ENCODE peak calls at places on chromosomes 12 and 14, in six cellular contexts. One of them, this sample, is unnamed.

GRCh38 chr12:77343291-77343690 is 277.9 kb upstream of the E2F7 start:
- DNase-seq in stomach: no peak
- DNase-seq in IMR-90: peak; percentile 46
- DNase-seq in mesenchymal stem cell: no peak
- DNase-seq in psoas muscle: no peak
- DNase-seq in CD8-positive, alpha-beta T cell: no peak
- DNase-seq in this sample: peak; percentile 74

GRCh38 chr12:65525501-65526141 is 247.1 kb downstream of the MSRB3 start:
- DNase-seq in CD8-positive, alpha-beta T cell: no peak
- DNase-seq in mesenchymal stem cell: peak; percentile 74
- DNase-seq in stomach: no peak
- DNase-seq in psoas muscle: no peak
- DNase-seq in IMR-90: peak; percentile 85
- DNase-seq in this sample: peak; percentile 68

GRCh38 chr12:21643758-21644157 is 13.9 kb downstream of the LDHB start:
- DNase-seq in IMR-90: no peak
- DNase-seq in stomach: no peak
- DNase-seq in CD8-positive, alpha-beta T cell: no peak
- DNase-seq in mesenchymal stem cell: no peak
- DNase-seq in psoas muscle: no peak
- DNase-seq in this sample: no peak

GRCh38 chr12:123099556-123100192 is 51.2 kb downstream of the PITPNM2 start:
- DNase-seq in CD8-positive, alpha-beta T cell: no peak
- DNase-seq in psoas muscle: no peak
- DNase-seq in mesenchymal stem cell: no peak
- DNase-seq in stomach: no peak
- DNase-seq in IMR-90: no peak
- DNase-seq in this sample: no peak

GRCh38 chr12:38956337-38956736 is 50.9 kb upstream of the CPNE8 start:
- DNase-seq in IMR-90: no peak
- DNase-seq in mesenchymal stem cell: no peak
- DNase-seq in psoas muscle: no peak
- DNase-seq in CD8-positive, alpha-beta T cell: no peak
- DNase-seq in stomach: no peak
- DNase-seq in this sample: no peak

GRCh38 chr12:89880695-89881350 is 172.2 kb upstream of the ATP2B1 start:
- DNase-seq in psoas muscle: no peak
- DNase-seq in mesenchymal stem cell: no peak
- DNase-seq in stomach: no peak
- DNase-seq in IMR-90: no peak
- DNase-seq in CD8-positive, alpha-beta T cell: peak; percentile 21
- DNase-seq in this sample: no peak

GRCh38 chr14:57812000-57812399 is 53.9 kb downstream of the SLC35F4 start:
- DNase-seq in stomach: no peak
- DNase-seq in mesenchymal stem cell: no peak
- DNase-seq in CD8-positive, alpha-beta T cell: no peak
- DNase-seq in IMR-90: no peak
- DNase-seq in psoas muscle: no peak
- DNase-seq in this sample: no peak

GRCh38 chr12:100473716-100474150 is at the start of gene NR1H4:
- DNase-seq in psoas muscle: no peak
- DNase-seq in CD8-positive, alpha-beta T cell: no peak
- DNase-seq in IMR-90: peak; percentile 73
- DNase-seq in mesenchymal stem cell: no peak
- DNase-seq in stomach: no peak
- DNase-seq in this sample: peak; percentile 75

GRCh38 chr12:63967358-63967757 is 122.9 kb downstream of the SRGAP1 start:
- DNase-seq in psoas muscle: no peak
- DNase-seq in stomach: no peak
- DNase-seq in CD8-positive, alpha-beta T cell: no peak
- DNase-seq in IMR-90: peak; percentile 72
- DNase-seq in mesenchymal stem cell: no peak
- DNase-seq in this sample: no peak

GRCh38 chr14:51807355-51807754 is 53.1 kb upstream of the GNG2 start:
- DNase-seq in stomach: no peak
- DNase-seq in mesenchymal stem cell: peak; percentile 63
- DNase-seq in CD8-positive, alpha-beta T cell: no peak
- DNase-seq in psoas muscle: no peak
- DNase-seq in IMR-90: peak; percentile 56
- DNase-seq in this sample: no peak

GRCh38 chr12:54139030-54139429 is 49.8 kb downstream of the SMUG1 start:
- DNase-seq in IMR-90: no peak
- DNase-seq in CD8-positive, alpha-beta T cell: no peak
- DNase-seq in mesenchymal stem cell: no peak
- DNase-seq in stomach: no peak
- DNase-seq in psoas muscle: no peak
- DNase-seq in this sample: peak; percentile 79

GRCh38 chr14:104680056-104680805 is 9.2 kb upstream of the INF2 start:
- DNase-seq in stomach: peak; percentile 77
- DNase-seq in IMR-90: peak; percentile 85
- DNase-seq in mesenchymal stem cell: peak; percentile 87
- DNase-seq in CD8-positive, alpha-beta T cell: no peak
- DNase-seq in psoas muscle: peak; percentile 46
- DNase-seq in this sample: peak; percentile 99

GRCh38 chr12:111438501-111438900 is 32.8 kb downstream of the SH2B3 start:
- DNase-seq in mesenchymal stem cell: peak; percentile 62
- DNase-seq in stomach: peak; percentile 48
- DNase-seq in IMR-90: peak; percentile 51
- DNase-seq in psoas muscle: no peak
- DNase-seq in CD8-positive, alpha-beta T cell: peak; percentile 55
- DNase-seq in this sample: peak; percentile 57

GRCh38 chr12:9346866-9347327 is 138.7 kb upstream of the PZP start:
- DNase-seq in stomach: no peak
- DNase-seq in psoas muscle: no peak
- DNase-seq in mesenchymal stem cell: no peak
- DNase-seq in IMR-90: no peak
- DNase-seq in CD8-positive, alpha-beta T cell: no peak
- DNase-seq in this sample: no peak

GRCh38 chr14:33198684-33199083 is 260.0 kb downstream of the NPAS3 start:
- DNase-seq in IMR-90: no peak
- DNase-seq in stomach: no peak
- DNase-seq in CD8-positive, alpha-beta T cell: no peak
- DNase-seq in mesenchymal stem cell: no peak
- DNase-seq in psoas muscle: no peak
- DNase-seq in this sample: no peak

GRCh38 chr12:10590976-10591375 is 22.4 kb downstream of the MAGOHB start:
- DNase-seq in IMR-90: no peak
- DNase-seq in stomach: no peak
- DNase-seq in psoas muscle: no peak
- DNase-seq in mesenchymal stem cell: no peak
- DNase-seq in CD8-positive, alpha-beta T cell: no peak
- DNase-seq in this sample: no peak

GRCh38 chr14:21631084-21631483 is 3.7 kb downstream of the OR10G2 start:
- DNase-seq in mesenchymal stem cell: no peak
- DNase-seq in stomach: no peak
- DNase-seq in IMR-90: no peak
- DNase-seq in CD8-positive, alpha-beta T cell: no peak
- DNase-seq in psoas muscle: no peak
- DNase-seq in this sample: no peak

GRCh38 chr14:24145219-24145618 is 1.2 kb downstream of the PSME2 start:
- DNase-seq in psoas muscle: no peak
- DNase-seq in CD8-positive, alpha-beta T cell: no peak
- DNase-seq in mesenchymal stem cell: no peak
- DNase-seq in IMR-90: no peak
- DNase-seq in stomach: no peak
- DNase-seq in this sample: no peak

GRCh38 chr14:50560929-50561280 is 960 bp downstream of the ATL1 start:
- DNase-seq in CD8-positive, alpha-beta T cell: no peak
- DNase-seq in stomach: peak; percentile 74
- DNase-seq in psoas muscle: peak; percentile 87
- DNase-seq in mesenchymal stem cell: peak; percentile 71
- DNase-seq in IMR-90: peak; percentile 71
- DNase-seq in this sample: no peak

GRCh38 chr12:75877588-75878381 is 153.8 kb downstream of the PHLDA1 start:
- DNase-seq in stomach: no peak
- DNase-seq in IMR-90: peak; percentile 34
- DNase-seq in CD8-positive, alpha-beta T cell: no peak
- DNase-seq in psoas muscle: no peak
- DNase-seq in mesenchymal stem cell: peak; percentile 50
- DNase-seq in this sample: peak; percentile 74

GRCh38 chr12:114668151-114668891 is 15.7 kb downstream of the TBX3 start:
- DNase-seq in stomach: peak; percentile 82
- DNase-seq in mesenchymal stem cell: peak; percentile 86
- DNase-seq in IMR-90: peak; percentile 84
- DNase-seq in psoas muscle: peak; percentile 89
- DNase-seq in CD8-positive, alpha-beta T cell: no peak
- DNase-seq in this sample: peak; percentile 99

GRCh38 chr12:54028324-54029201 is at the start of gene HOXC6:
- DNase-seq in psoas muscle: peak; percentile 70
- DNase-seq in IMR-90: no peak
- DNase-seq in stomach: no peak
- DNase-seq in CD8-positive, alpha-beta T cell: no peak
- DNase-seq in mesenchymal stem cell: peak; percentile 81
- DNase-seq in this sample: no peak

GRCh38 chr12:40946612-40947194 is 241.4 kb upstream of the PDZRN4 start:
- DNase-seq in psoas muscle: no peak
- DNase-seq in CD8-positive, alpha-beta T cell: no peak
- DNase-seq in IMR-90: peak; percentile 42
- DNase-seq in mesenchymal stem cell: peak; percentile 51
- DNase-seq in stomach: no peak
- DNase-seq in this sample: no peak

GRCh38 chr14:77006127-77006526 is 22.4 kb downstream of the IRF2BPL start:
- DNase-seq in psoas muscle: no peak
- DNase-seq in CD8-positive, alpha-beta T cell: no peak
- DNase-seq in IMR-90: no peak
- DNase-seq in stomach: no peak
- DNase-seq in mesenchymal stem cell: no peak
- DNase-seq in this sample: no peak

GRCh38 chr14:85528080-85528881 is 1.7 kb upstream of the FLRT2 start:
- DNase-seq in IMR-90: peak; percentile 90
- DNase-seq in CD8-positive, alpha-beta T cell: no peak
- DNase-seq in mesenchymal stem cell: peak; percentile 89
- DNase-seq in psoas muscle: peak; percentile 38
- DNase-seq in stomach: peak; percentile 35
- DNase-seq in this sample: peak; percentile 92

GRCh38 chr12:24494401-24494800 is 454.5 kb downstream of the BCAT1 start:
- DNase-seq in CD8-positive, alpha-beta T cell: no peak
- DNase-seq in IMR-90: peak; percentile 27
- DNase-seq in psoas muscle: no peak
- DNase-seq in stomach: no peak
- DNase-seq in mesenchymal stem cell: peak; percentile 55
- DNase-seq in this sample: no peak

GRCh38 chr14:46820291-46820690 is 168.7 kb upstream of the RPL10L start:
- DNase-seq in psoas muscle: peak; percentile 39
- DNase-seq in mesenchymal stem cell: no peak
- DNase-seq in IMR-90: no peak
- DNase-seq in stomach: no peak
- DNase-seq in CD8-positive, alpha-beta T cell: no peak
- DNase-seq in this sample: no peak

DNA sequence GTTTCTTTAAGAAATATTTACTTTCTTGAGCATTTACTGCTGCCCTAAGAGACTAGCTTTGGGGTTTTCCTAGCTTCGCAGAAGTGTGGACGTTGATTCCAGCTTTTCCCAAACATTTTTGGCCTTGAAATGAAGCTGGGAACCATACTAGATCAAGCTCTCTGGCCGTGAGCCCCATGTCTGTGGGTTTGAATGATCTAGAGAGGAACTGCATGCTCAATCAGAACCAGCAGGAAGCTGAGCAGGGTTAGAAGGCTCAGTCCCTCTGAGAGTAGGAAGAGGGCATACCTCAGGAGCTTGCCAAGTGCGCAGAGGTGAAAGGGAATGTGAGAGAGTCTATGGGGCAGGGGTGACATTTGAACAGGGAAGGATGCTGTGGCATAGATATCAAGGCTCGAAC is 292.1 kb downstream of the CACNA1C start:
- DNase-seq in stomach: no peak
- DNase-seq in mesenchymal stem cell: no peak
- DNase-seq in psoas muscle: no peak
- DNase-seq in CD8-positive, alpha-beta T cell: no peak
- DNase-seq in IMR-90: no peak
- DNase-seq in this sample: no peak
- H3K27ac ChIP-seq in stomach: peak overlapping the region; percentile 28
- H3K27ac ChIP-seq in mesenchymal stem cell: no peak overlapping the region
- H3K27ac ChIP-seq in psoas muscle: no peak overlapping the region
- H3K27ac ChIP-seq in CD8-positive, alpha-beta T cell: no peak overlapping the region
- H3K27ac ChIP-seq in IMR-90: no peak overlapping the region
- H3K27ac ChIP-seq in this sample: no peak overlapping the region

DNA sequence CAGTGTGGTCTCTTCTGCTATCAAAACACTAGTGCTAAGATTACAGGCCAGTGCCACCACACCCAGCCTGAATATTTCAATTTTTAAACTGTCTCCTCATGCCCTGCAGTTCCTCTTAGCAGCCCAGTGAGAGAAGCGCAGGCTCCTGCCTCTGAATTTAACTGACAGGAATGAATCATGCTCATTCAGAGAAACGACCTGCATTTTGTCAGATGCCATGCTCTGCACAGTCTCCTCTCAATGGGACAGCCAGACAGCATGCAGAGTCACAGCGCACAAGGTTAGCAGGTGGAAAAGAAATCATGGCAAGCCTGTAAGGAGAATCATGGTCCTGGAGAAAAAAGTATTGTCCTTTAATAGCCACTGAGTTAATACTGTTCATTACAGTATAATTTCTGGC is 691.0 kb upstream of the SEL1L start:
- DNase-seq in CD8-positive, alpha-beta T cell: no peak
- DNase-seq in IMR-90: no peak
- DNase-seq in stomach: no peak
- DNase-seq in psoas muscle: no peak
- DNase-seq in mesenchymal stem cell: no peak
- DNase-seq in this sample: no peak
- H3K9me3 ChIP-seq in CD8-positive, alpha-beta T cell: no peaks in the 10 kb centered on the region
- H3K9me3 ChIP-seq in IMR-90: peaks cover 7% of the 10 kb centered on the region
- H3K9me3 ChIP-seq in stomach: no peaks in the 10 kb centered on the region
- H3K9me3 ChIP-seq in psoas muscle: no peaks in the 10 kb centered on the region
- H3K9me3 ChIP-seq in mesenchymal stem cell: peaks cover 9% of the 10 kb centered on the region
- H3K9me3 ChIP-seq in this sample: peaks cover 5% of the 10 kb centered on the region

DNA sequence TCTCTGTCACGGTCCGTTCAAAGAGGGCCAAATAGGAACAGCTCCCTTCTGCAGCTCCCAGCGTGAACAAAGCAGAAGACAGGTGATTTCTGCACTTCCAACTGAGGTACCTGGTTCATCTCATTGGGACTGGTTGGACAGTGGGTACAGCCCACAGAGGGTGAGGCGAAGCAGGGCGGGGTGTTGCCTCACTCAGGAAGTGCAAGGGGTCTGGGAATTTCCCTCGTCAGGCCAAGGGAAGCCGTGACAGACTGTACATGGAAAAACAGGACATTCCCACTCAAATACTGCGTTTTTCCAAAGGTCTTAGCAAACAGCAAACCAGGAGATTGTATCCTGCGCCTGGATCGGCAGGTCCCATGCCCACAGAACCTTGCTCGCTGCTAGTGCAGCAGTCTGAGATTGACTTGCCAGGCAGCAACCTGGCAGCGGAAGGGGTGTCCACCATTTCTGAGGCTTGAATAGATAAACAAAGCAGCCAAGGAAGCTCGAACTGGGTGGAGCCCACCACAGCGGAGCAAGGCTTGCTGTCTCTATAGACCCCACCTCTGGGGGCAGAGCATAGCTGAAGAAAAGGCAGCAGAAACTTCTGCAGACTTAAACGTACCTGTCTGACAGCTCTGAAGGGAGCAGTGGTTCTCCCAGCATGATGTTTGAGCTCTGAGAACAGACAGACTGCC is 22.7 kb downstream of the SLC38A1 start:
- DNase-seq in IMR-90: no peak
- DNase-seq in mesenchymal stem cell: no peak
- DNase-seq in CD8-positive, alpha-beta T cell: no peak
- DNase-seq in stomach: no peak
- DNase-seq in psoas muscle: no peak
- DNase-seq in this sample: no peak
- H3K4me1 ChIP-seq in IMR-90: no peaks in the 10 kb centered on the region
- H3K4me1 ChIP-seq in mesenchymal stem cell: peaks cover 3% of the 10 kb centered on the region
- H3K4me1 ChIP-seq in CD8-positive, alpha-beta T cell: peaks cover 57% of the 10 kb centered on the region
- H3K4me1 ChIP-seq in stomach: peaks cover 17% of the 10 kb centered on the region
- H3K4me1 ChIP-seq in psoas muscle: no peaks in the 10 kb centered on the region
- H3K4me1 ChIP-seq in this sample: no peaks in the 10 kb centered on the region

GRCh38 chr12:52418576-52419110 is 12.5 kb upstream of the KRT82 start:
- DNase-seq in CD8-positive, alpha-beta T cell: no peak
- DNase-seq in mesenchymal stem cell: no peak
- DNase-seq in IMR-90: no peak
- DNase-seq in psoas muscle: no peak
- DNase-seq in stomach: no peak
- DNase-seq in this sample: no peak
- H3K27ac ChIP-seq in CD8-positive, alpha-beta T cell: no peak overlapping the region
- H3K27ac ChIP-seq in mesenchymal stem cell: no peak overlapping the region
- H3K27ac ChIP-seq in IMR-90: no peak overlapping the region
- H3K27ac ChIP-seq in psoas muscle: no peak overlapping the region
- H3K27ac ChIP-seq in stomach: no peak overlapping the region
- H3K27ac ChIP-seq in this sample: no peak overlapping the region